ENCODE peak calls at places on chromosomes 7 and 10, in eight cellular contexts. P is IMR-90, U is sigmoid colon, O is BJ, H is neural progenitor cell, R is suprapubic skin, B is uterus, K is mammary epithelial cell. D is an unnamed sample. For H3K36me3, the result is how much of the 10 kb centered on the place peaks cover.

GRCh38 chr10:43203491-43204393 is 63.1 kb downstream of the RASGEF1A start:
- DNase-seq in P (no peak), U (peak), O (no peak), H (peak), R (peak), B (peak), K (no peak), D (peak)

GRCh38 chr10:13351340-13351915 is 3.3 kb upstream of the SEPHS1 start:
- DNase-seq in P (no peak), U (no peak), O (no peak), H (peak), R (no peak), B (no peak), K (no peak), D (no peak)

GRCh38 chr7:66901941-66902843 is 18.8 kb upstream of the TMEM248 start:
- DNase-seq in P (no peak), U (no peak), O (no peak), H (no peak), R (no peak), B (no peak), K (no peak), D (no peak)

GRCh38 chr10:43141421-43141820 is 3.2 kb downstream of the CSGALNACT2 start:
- DNase-seq in P (no peak), U (no peak), O (no peak), H (no peak), R (no peak), B (no peak), K (no peak), D (no peak)

GRCh38 chr7:99928994-99929729 is at the start of gene GJC3:
- DNase-seq in P (peak), U (peak), O (no peak), H (peak), R (no peak), B (peak), K (peak), D (peak)

GRCh38 chr10:131983780-131984179 is 2.1 kb upstream of the BNIP3 start:
- DNase-seq in P (peak), U (no peak), O (peak), H (no peak), R (no peak), B (no peak), K (peak), D (no peak)

GRCh38 chr7:40237731-40238130 is 102.9 kb downstream of the SUGCT start:
- DNase-seq in P (no peak), U (no peak), O (no peak), H (no peak), R (no peak), B (no peak), K (no peak), D (no peak)

GRCh38 chr10:49005270-49005669 is 65.6 kb upstream of the LRRC18 start:
- DNase-seq in P (no peak), U (no peak), O (no peak), H (no peak), R (no peak), B (no peak), K (no peak), D (no peak)

GRCh38 chr7:55185321-55185802 is 166.5 kb downstream of the EGFR start:
- DNase-seq in P (peak), U (no peak), O (no peak), H (no peak), R (no peak), B (no peak), K (peak), D (no peak)

GRCh38 chr7:150800576-150801241 is at the start of gene TMEM176A:
- DNase-seq in P (no peak), U (no peak), O (no peak), H (no peak), R (no peak), B (no peak), K (no peak), D (peak)

GRCh38 chr7:91892821-91893340 is 12.4 kb upstream of the MTERF1 start:
- DNase-seq in P (peak), U (no peak), O (no peak), H (peak), R (no peak), B (no peak), K (peak), D (no peak)

GRCh38 chr10:21212275-21212674 is 313.2 kb downstream of the SKIDA1 start:
- DNase-seq in P (no peak), U (no peak), O (no peak), H (no peak), R (no peak), B (no peak), K (no peak), D (no peak)

GRCh38 chr7:53744361-53744760 is 708.9 kb downstream of the POM121L12 start:
- DNase-seq in P (no peak), U (no peak), O (no peak), H (no peak), R (no peak), B (no peak), K (peak), D (no peak)

GRCh38 chr7:12233175-12233574 is 22.1 kb downstream of the TMEM106B start:
- DNase-seq in P (no peak), U (no peak), O (no peak), H (no peak), R (no peak), B (no peak), K (no peak), D (no peak)

GRCh38 chr7:80883188-80884025 is 35.4 kb downstream of the SEMA3C start:
- DNase-seq in P (peak), U (no peak), O (peak), H (no peak), R (no peak), B (peak), K (peak), D (no peak)

GRCh38 chr10:129945941-129946760 is 17.9 kb downstream of the EBF3 start:
- DNase-seq in P (peak), U (peak), O (no peak), H (no peak), R (peak), B (peak), K (no peak), D (no peak)

GRCh38 chr7:107838024-107838423 is 35.0 kb upstream of the SLC26A3 start:
- DNase-seq in P (no peak), U (no peak), O (no peak), H (no peak), R (no peak), B (no peak), K (no peak), D (no peak)

GRCh38 chr10:80517416-80518142 is 20.1 kb upstream of the SH2D4B start:
- DNase-seq in P (no peak), U (peak), O (no peak), H (no peak), R (no peak), B (no peak), K (no peak), D (no peak)
- H3K36me3 ChIP-seq in P (half or more), U (half or more), O (under half), H (under half), R (half or more), B (under half), K (under half), D (under half)

GRCh38 chr7:155470186-155470487 is 12.2 kb downstream of the EN2 start:
- DNase-seq in P (no peak), U (peak), O (no peak), H (no peak), R (no peak), B (no peak), K (no peak), D (no peak)

GRCh38 chr7:155469311-155470185 is 11.6 kb downstream of the EN2 start:
- DNase-seq in P (no peak), U (peak), O (no peak), H (peak), R (no peak), B (no peak), K (no peak), D (no peak)

GRCh38 chr7:155466814-155467675 is 9.1 kb downstream of the EN2 start:
- DNase-seq in P (no peak), U (no peak), O (no peak), H (peak), R (no peak), B (no peak), K (no peak), D (no peak)

GRCh38 chr7:155466142-155466813 is 8.3 kb downstream of the EN2 start:
- DNase-seq in P (no peak), U (peak), O (no peak), H (peak), R (no peak), B (no peak), K (no peak), D (no peak)

DNA sequence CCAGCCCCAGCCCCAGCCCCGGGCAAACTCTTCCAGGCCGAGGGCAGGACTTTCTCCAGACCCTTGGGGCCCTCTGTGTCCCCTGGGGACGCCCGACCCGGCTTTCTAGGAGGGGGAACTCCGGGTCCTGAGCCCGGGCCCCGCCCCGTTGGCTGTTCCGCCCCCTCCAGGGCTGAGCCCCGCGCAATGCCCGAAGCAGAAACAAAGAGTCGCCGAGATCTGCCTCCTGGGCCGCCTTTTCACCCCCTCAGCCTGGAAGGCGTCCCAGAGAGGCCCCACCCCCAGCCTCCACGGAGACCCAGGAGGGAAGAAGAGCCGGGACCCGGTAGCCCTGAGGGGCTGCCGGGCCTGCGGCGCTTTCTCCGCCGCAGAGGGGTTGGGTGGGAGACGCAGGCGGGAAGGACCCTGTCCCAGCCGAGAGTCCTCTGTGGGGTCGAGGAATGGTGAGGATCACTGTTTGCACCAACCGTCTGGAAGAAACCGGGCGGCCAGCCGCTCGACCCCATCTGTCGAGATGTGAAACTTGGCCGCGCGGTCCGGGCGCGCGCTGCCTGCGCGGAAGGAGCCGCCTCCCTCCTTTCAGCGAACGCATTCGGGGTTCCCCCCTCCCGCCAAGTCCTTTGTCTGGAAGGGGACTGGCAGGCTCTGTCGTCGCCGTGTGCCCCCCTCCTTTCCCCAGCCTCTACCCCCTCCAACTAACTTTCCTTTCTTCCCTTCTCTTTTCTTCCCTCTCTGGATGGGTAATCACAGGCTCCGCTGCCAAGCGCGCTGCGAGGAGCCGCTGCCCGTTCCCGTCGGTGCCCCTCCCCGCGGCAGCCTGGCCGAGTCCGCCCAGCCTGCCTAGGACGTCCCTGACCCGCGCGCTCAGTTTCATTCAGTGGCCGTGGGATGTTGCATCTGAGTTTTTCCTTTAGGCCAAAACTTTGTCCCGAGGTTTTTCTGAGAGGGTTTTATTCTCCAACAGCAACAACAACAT is 10.2 kb downstream of the EN2 start:
- DNase-seq in P (no peak), U (no peak), O (no peak), H (peak), R (no peak), B (no peak), K (no peak), D (no peak)
- H3K4me3 ChIP-seq in P (no peak), U (no peak), O (no peak), H (peak), R (peak), B (no peak), K (no peak), D (no peak)

DNA sequence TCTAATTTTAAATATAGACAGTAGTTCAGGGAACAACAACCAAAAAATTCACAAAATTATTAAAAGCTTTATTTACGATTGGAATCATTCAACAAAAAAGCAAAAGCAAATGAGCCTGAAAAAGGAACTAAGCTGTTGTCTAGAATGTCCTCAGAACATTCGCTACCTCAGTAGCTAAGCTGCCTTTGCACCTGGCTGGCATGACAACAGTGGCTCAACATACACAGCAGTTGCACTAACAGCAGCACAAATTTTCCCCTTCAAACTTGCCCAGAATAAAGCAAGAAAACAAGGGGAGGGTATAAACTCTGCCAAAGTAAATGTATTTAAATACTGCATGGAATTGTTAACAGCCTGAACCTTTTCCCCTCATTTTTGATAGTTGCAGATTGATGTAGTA is 70.4 kb upstream of the GRID1 start:
- DNase-seq in P (no peak), U (no peak), O (no peak), H (no peak), R (no peak), B (no peak), K (no peak), D (no peak)
- H3K36me3 ChIP-seq in P (under half), U (half or more), O (under half), H (under half), R (half or more), B (under half), K (under half), D (under half)

DNA sequence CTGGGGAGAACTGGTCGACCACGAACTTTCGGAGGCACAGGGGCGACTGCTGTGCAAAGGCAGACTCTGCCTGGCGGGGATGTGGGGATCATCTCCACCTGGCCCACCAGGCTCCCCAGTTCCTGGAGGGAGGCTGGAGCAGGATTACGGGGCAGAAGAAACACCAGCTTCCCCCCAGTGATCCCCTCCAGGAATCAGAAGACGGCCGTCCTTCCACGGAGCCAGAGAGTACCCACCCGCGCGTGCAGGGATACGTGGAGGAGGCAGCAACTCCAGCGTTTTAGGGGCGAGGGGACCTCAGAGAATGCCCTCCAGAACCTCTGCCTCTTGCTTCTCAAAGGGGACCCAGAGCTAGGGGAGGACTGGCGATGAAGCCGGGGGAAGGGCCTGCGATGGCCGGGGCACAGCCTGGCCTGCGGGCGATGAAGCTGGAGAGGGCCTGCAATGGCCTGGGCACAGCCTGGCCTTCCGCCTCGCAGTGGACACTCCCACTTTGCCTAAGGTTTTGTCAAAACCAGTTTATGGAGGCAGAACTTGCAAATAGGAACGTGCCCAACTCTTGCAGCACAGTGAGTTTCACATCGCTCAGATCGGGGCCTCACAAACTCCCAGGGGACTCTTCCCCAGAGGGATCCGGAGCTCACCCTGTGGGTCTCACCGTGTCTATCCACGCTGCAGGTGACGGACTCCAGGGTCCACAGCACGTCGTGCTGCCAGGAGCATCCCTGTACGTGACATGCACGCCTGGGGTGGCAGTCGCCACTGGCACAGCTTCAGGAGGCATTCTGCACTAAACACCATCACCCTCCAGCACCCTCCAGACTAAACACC is 77.9 kb upstream of the PDGFA start:
- DNase-seq in P (no peak), U (no peak), O (no peak), H (no peak), R (no peak), B (no peak), K (no peak), D (no peak)
- H3K4me3 ChIP-seq in P (no peak), U (no peak), O (no peak), H (no peak), R (no peak), B (no peak), K (no peak), D (no peak)

DNA sequence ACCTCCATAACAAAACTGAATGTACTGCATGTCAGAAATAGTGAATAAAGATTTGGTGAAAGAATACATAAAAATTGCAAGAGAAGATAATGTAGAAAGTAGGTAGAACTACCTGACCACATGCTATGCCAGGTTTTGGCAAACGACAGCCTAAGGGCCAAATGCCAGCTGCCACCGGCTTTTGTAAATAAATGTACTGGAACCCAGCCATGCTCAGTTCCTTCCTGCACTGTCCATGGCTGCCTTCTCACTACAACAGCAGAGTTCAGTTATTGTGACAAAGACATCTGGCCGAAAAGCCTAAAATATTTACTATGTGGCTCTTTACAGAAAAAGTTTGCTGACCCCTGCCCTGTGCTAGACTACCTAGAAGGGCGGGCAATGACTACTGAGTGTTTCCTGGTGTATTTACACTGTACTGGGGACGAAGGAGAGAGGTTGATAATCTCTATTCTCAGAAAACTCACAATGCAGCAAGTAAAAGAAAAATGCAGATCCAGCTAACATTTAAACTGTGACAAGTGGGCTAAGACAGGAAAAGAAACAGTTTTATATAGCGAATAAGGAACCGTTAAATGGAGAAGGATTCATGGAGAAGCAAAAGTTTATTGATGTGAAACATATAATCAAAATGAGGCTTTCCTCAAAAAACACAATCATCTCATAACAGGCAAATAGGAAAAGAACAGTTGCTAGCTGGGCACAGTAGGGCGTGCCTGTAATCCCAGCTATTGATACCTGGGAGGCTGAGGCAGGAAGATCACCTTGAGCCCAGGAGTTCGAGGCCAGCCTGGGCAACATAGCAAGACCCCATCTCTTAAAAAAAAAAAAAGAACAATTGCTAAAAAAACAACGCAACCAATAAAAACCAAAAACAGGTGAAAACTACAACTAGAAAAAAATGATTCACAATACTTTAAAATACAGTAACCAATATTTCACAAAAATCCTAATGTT is 13.7 kb downstream of the KIN start:
- DNase-seq in P (no peak), U (no peak), O (no peak), H (no peak), R (no peak), B (peak), K (no peak), D (peak)
- H3K36me3 ChIP-seq in P (under half), U (half or more), O (under half), H (under half), R (half or more), B (under half), K (under half), D (under half)

DNA sequence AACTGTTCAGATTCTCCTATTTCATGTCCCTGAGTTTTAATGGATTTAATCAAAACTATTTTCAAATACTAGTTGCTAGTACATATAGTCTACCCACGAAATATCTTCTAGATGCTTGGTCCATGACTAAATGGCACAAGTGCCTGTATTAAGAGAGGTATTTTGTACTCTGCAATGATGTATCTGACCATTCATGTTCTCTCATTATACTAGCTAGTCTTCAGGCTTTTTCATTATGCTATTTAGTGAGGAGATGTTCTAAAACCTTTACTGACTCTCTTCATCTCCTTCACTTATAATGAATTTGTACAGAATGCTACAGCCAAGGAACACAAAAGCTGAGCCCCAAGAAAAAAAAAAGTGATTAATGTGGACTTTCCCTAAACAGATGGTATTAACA is 222.5 kb downstream of the AHR start:
- DNase-seq in P (peak), U (no peak), O (no peak), H (no peak), R (no peak), B (no peak), K (no peak), D (no peak)
- H3K4me3 ChIP-seq in P (no peak), U (no peak), O (no peak), H (no peak), R (no peak), B (no peak), K (no peak), D (no peak)

DNA sequence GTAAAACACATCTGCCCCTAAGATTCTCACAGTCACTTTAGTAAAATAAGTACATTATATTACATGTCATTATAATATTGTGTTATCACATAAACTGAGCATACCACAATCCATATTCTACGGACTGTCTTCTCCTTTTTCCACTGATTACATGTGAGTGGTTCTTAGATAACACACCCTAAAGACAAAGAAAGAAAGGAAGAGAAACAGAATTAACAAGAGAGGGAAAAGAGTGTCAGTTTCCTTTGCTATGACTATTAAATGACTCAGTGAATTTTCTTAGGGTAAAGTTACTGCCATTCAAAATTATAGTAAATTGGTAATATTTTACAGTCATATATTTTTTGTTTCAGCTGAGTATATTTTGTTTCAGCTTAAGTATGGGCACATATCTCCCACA is 268.3 kb downstream of the TWIST1 start:
- DNase-seq in P (no peak), U (no peak), O (no peak), H (no peak), R (no peak), B (no peak), K (no peak), D (no peak)
- H3K36me3 ChIP-seq in P (under half), U (under half), O (under half), H (under half), R (under half), B (under half), K (under half), D (under half)

GRCh38 chr10:26781797-26782196 is 79.0 kb downstream of the ABI1 start:
- DNase-seq in P (peak), U (no peak), O (no peak), H (no peak), R (no peak), B (no peak), K (peak), D (no peak)
- H3K4me3 ChIP-seq in P (no peak), U (no peak), O (no peak), H (no peak), R (no peak), B (no peak), K (no peak), D (no peak)

GRCh38 chr10:7797582-7797981 is 9.6 kb downstream of the ATP5F1C start:
- DNase-seq in P (peak), U (no peak), O (peak), H (no peak), R (no peak), B (no peak), K (peak), D (no peak)
- H3K36me3 ChIP-seq in P (under half), U (half or more), O (under half), H (under half), R (half or more), B (under half), K (under half), D (under half)